ENCODE peak calls at places on chromosomes 11 and 22, in six cellular contexts. Y is stomach, T is H1, M is tibial nerve, V is ovary, H is upper lobe of left lung. B is an unnamed sample.

GRCh38 chr11:16611395-16612233 is 126.8 kb upstream of the C11orf58 start:
- DNase-seq in M (no peak), V (no peak), T (no peak), H (no peak), Y (no peak), B (no peak)

GRCh38 chr11:10268746-10269487 is 25.1 kb downstream of the SBF2 start:
- DNase-seq in V (no peak), M (no peak), H (no peak), T (no peak), Y (no peak), B (no peak)

GRCh38 chr11:36631704-36632287 is 33.8 kb upstream of the RAG2 start:
- DNase-seq in Y (no peak), V (no peak), H (no peak), T (no peak), M (no peak), B (no peak)

GRCh38 chr11:76606102-76606793 is 64.3 kb downstream of the LRRC32 start:
- DNase-seq in Y (no peak), H (no peak), M (peak), T (no peak), V (peak), B (no peak)

GRCh38 chr11:114260483-114260882 is 35.7 kb upstream of the NNMT start:
- DNase-seq in H (no peak), Y (no peak), T (no peak), M (no peak), V (no peak), B (no peak)

GRCh38 chr11:108788565-108789199 is 123.8 kb downstream of the DDX10 start:
- DNase-seq in H (no peak), T (no peak), Y (no peak), V (no peak), M (no peak), B (no peak)

GRCh38 chr22:35622132-35622913 is 5.2 kb upstream of the MB start:
- DNase-seq in Y (peak), V (no peak), T (no peak), M (no peak), H (no peak), B (peak)

GRCh38 chr11:110473666-110474065 is 43.9 kb downstream of the FDX1 start:
- DNase-seq in M (no peak), V (no peak), T (no peak), H (no peak), Y (no peak), B (no peak)

GRCh38 chr11:56396047-56396446 is 16.4 kb upstream of the OR5AL1 start:
- DNase-seq in T (no peak), Y (no peak), H (no peak), V (no peak), M (no peak), B (no peak)

GRCh38 chr11:122869622-122870021 is 12.9 kb upstream of the JHY start:
- DNase-seq in Y (no peak), V (no peak), H (no peak), M (no peak), T (no peak), B (no peak)

GRCh38 chr22:17162731-17163130 is 3.7 kb upstream of the HDHD5 start:
- DNase-seq in M (no peak), T (no peak), V (no peak), H (no peak), Y (no peak), B (no peak)

GRCh38 chr11:62148271-62148980 is 24.6 kb downstream of the INCENP start:
- DNase-seq in Y (peak), T (no peak), M (no peak), H (no peak), V (no peak), B (no peak)

GRCh38 chr22:43345761-43346261 is 2.6 kb upstream of the SCUBE1 start:
- DNase-seq in Y (no peak), T (no peak), M (no peak), V (no peak), H (no peak), B (no peak)

GRCh38 chr11:112016088-112016764 is 9.0 kb upstream of the DLAT start:
- DNase-seq in Y (no peak), M (no peak), T (no peak), V (no peak), H (no peak), B (no peak)

GRCh38 chr11:75652936-75653335 is 15.9 kb downstream of the MAP6 start:
- DNase-seq in Y (no peak), H (no peak), M (no peak), V (no peak), T (no peak), B (no peak)

GRCh38 chr11:93986716-93987115 is 34.4 kb upstream of the HEPHL1 start:
- DNase-seq in V (no peak), Y (peak), T (no peak), M (no peak), H (peak), B (no peak)

GRCh38 chr22:32515074-32515473 is 40.5 kb downstream of the FBXO7 start:
- DNase-seq in V (no peak), T (no peak), H (no peak), M (no peak), Y (no peak), B (no peak)

GRCh38 chr11:11173316-11174025 is 179.6 kb downstream of the CSNK2A3 start:
- DNase-seq in M (no peak), V (no peak), H (no peak), T (no peak), Y (no peak), B (no peak)

GRCh38 chr11:87306260-87306861 is 268.6 kb downstream of the TMEM135 start:
- DNase-seq in T (no peak), V (no peak), M (no peak), Y (no peak), H (no peak), B (no peak)

GRCh38 chr11:31870609-31871309 is 59.6 kb upstream of the PAX6 start:
- DNase-seq in H (peak), V (no peak), M (peak), Y (peak), T (peak), B (peak)

GRCh38 chr11:19938051-19938856 is 222.0 kb downstream of the DBX1 start:
- DNase-seq in T (no peak), V (no peak), M (peak), Y (peak), H (peak), B (peak)

GRCh38 chr22:35315855-35316745 is 16.4 kb downstream of the TOM1 start:
- DNase-seq in T (no peak), Y (no peak), M (no peak), H (no peak), V (no peak), B (no peak)

GRCh38 chr11:88535266-88535665 is 197.7 kb upstream of the CTSC start:
- DNase-seq in T (no peak), H (no peak), Y (no peak), V (no peak), M (no peak), B (no peak)

GRCh38 chr11:61895046-61895717 is 3.8 kb upstream of the FADS3 start:
- DNase-seq in T (no peak), H (no peak), M (no peak), V (no peak), Y (no peak), B (no peak)

GRCh38 chr11:122108192-122108799 is 7.7 kb downstream of the BLID start:
- DNase-seq in H (peak), M (peak), V (peak), Y (no peak), T (no peak), B (no peak)

GRCh38 chr22:29766632-29767288 is at the start of gene ZMAT5:
- DNase-seq in T (peak), M (peak), H (peak), V (peak), Y (peak), B (peak)

GRCh38 chr22:29768052-29768680 is 997 bp downstream of the UQCR10 start:
- DNase-seq in T (no peak), H (no peak), V (no peak), M (no peak), Y (no peak), B (no peak)

GRCh38 chr22:29773233-29773632 is 6.1 kb downstream of the UQCR10 start:
- DNase-seq in V (no peak), Y (no peak), T (peak), H (no peak), M (no peak), B (no peak)

GRCh38 chr22:29767289-29768051 is at the start of gene UQCR10:
- DNase-seq in Y (peak), H (peak), V (peak), M (peak), T (peak), B (peak)

DNA sequence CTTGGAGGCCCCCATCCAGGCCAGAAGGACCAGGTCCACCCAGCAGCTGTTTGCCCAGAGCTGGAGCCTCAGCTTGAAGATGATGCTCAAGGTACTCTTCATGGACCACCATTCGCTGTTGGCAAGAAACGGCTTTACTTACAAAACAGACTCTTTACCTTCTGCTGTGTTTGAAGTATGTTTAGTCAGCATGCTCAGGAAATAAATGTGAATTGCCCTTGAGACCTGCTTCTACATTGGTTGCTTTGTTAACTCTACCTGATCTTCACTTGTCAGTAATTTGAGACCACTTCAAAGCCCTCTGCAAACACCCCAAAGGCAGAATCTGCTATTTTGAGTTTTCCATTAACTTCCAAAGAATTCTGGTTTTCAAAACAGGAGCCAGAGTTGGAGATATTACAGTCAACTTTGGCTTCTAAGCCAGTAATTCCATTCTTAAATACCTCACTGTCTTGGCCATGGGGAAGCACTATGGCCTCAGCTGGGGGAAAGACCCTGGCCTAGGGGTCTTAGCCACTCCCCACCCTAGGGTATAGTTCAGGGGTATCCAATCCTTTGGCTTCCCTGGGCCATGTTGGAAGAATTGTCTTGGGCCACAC is 2.7 kb downstream of the UQCR10 start:
- DNase-seq in T (no peak), Y (no peak), V (no peak), M (no peak), H (peak), B (no peak)
- TF ChIP-seq EP300 in T (no peak), Y (no peak), V (no peak), M (no peak), H (no peak), B (no peak)

GRCh38 chr11:69918938-69919650 is 99.9 kb upstream of the FGF3 start:
- DNase-seq in V (peak), H (peak), T (peak), M (peak), Y (peak), B (peak)
- H3K4me3 ChIP-seq in V (no peak), H (no peak), T (no peak), M (no peak), Y (no peak), B (no peak)

GRCh38 chr22:46380069-46380468 is 44.6 kb downstream of the TRMU start:
- DNase-seq in H (no peak), M (no peak), Y (no peak), V (no peak), T (no peak), B (no peak)

GRCh38 chr22:46377566-46378498 is 42.3 kb downstream of the TRMU start:
- DNase-seq in M (no peak), T (peak), Y (peak), H (peak), V (peak), B (peak)

GRCh38 chr22:46376908-46377565 is 41.5 kb downstream of the TRMU start:
- DNase-seq in T (no peak), Y (no peak), V (peak), H (peak), M (no peak), B (no peak)

GRCh38 chr22:46379301-46379930 is 43.9 kb downstream of the TRMU start:
- DNase-seq in V (no peak), Y (peak), T (no peak), M (no peak), H (peak), B (no peak)

DNA sequence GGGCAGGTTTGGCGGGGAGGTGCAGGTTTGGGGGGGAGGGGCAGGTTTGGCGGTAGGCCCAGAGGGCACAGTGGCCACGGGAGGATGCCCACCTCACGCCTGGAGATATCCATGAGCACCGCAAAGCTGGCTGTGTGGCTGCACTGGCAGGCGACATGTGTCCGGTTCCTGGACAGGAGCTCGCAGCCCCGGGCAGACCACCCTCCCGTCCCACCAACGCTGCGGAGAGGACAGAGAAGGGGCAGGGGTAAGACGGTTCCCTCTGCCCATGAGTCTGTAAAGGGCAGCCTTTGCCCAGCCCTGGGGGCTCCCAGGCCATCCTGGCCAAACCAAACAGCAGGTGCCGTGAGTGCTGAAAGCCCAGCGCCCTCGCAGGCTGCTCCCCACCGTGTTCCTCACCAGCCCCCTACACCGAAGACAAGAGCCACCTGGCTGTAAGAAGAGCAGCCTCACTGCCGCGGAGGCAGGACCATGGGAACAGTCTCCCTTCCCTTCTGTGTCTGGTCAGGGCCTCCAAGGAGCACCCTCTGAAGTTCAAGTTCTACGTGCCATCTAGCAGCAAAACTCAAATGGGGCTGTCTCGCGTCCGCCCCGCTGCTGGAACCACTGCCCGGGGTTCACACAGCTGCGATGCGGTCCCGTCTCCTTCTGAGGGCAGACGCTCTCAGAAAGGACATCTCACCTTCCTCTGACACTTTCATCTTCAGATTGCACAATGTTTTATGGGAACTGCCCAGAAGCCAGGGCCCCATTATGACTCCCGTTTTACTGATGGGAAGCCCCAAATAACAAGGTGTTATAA is 43.2 kb downstream of the TRMU start:
- DNase-seq in T (no peak), Y (no peak), V (no peak), M (no peak), H (no peak), B (no peak)
- H3K27ac ChIP-seq in T (no peak), Y (peak), V (no peak), M (no peak), H (peak), B (peak)

GRCh38 chr11:72347691-72348090 is 86.6 kb downstream of the CLPB start:
- DNase-seq in V (no peak), Y (no peak), T (no peak), H (no peak), M (no peak), B (no peak)
- TF ChIP-seq EP300 in V (no peak), Y (no peak), T (no peak), H (no peak), M (no peak), B (no peak)

GRCh38 chr22:25700996-25701815 is 40.8 kb upstream of the MYO18B start:
- DNase-seq in M (peak), T (no peak), H (no peak), V (no peak), Y (no peak), B (no peak)
- H3K4me3 ChIP-seq in M (no peak), T (no peak), H (no peak), V (no peak), Y (no peak), B (no peak)

DNA sequence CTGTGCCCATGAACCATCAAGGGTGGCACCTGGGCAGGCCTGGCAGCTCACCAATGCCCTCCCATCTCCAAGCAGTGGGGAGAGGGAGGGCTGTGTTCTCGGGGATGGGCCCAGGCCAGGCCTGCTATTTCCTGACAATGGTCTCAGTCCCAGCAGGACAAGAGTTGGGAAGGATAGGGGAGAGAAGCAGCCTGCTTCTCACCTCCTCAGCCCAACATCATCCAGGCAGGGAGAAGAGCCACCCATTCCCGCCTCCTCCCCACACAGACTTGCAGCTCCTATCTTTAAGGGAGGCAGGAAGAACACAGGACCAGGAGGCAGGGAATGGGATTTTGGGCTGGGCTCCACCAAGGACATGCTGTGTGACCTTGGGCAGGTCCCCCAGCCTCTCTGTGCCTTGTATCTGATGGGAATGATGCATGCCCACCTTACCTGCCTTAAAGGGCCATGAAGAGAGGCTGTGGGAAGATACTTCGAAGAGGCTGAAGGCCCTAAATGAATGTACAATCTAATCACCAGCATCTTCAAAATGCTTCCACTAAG is 108.7 kb downstream of the DSCAML1 start:
- DNase-seq in Y (no peak), V (no peak), M (no peak), T (no peak), H (no peak), B (no peak)
- H3K27ac ChIP-seq in Y (no peak), V (no peak), M (no peak), T (no peak), H (no peak), B (no peak)

B was measured in transverse colon.